ENCODE peak calls at places on chromosomes 3 and 15, in four cellular contexts. M is esophagus squamous epithelium, K is adrenal gland, B is HCT116. S is an unnamed sample. For H3K4me1, the result is how much of the 10 kb centered on the place peaks cover.

GRCh38 chr3:13673207-13673606 is 124.3 kb downstream of the FBLN2 start:
- DNase-seq in K (no peak), B (no peak), M (no peak), S (no peak)

GRCh38 chr3:50273689-50274065 is 4.7 kb downstream of the SEMA3B start:
- DNase-seq in B (no peak), M (no peak), K (no peak), S (no peak)

GRCh38 chr3:146646251-146646650 is 41.1 kb upstream of the PLSCR5 start:
- DNase-seq in B (no peak), M (no peak), K (no peak), S (no peak)

GRCh38 chr15:57542505-57542817 is 49.2 kb upstream of the MYZAP start:
- DNase-seq in K (no peak), B (no peak), M (no peak), S (no peak)

GRCh38 chr15:64430000-64430735 is 30.2 kb upstream of the ZNF609 start:
- DNase-seq in K (peak), M (no peak), B (no peak), S (peak)

GRCh38 chr3:58336135-58336882 is 3.6 kb downstream of the PXK start:
- DNase-seq in B (no peak), M (no peak), K (no peak), S (no peak)

GRCh38 chr15:59741274-59741906 is 52.3 kb upstream of the BNIP2 start:
- DNase-seq in M (no peak), K (no peak), B (peak), S (no peak)

GRCh38 chr3:23002846-23003800 is 200.0 kb upstream of the UBE2E2 start:
- DNase-seq in M (no peak), K (no peak), B (no peak), S (no peak)

GRCh38 chr3:27729748-27730611 is 7.9 kb upstream of the EOMES start:
- DNase-seq in M (no peak), B (no peak), K (no peak), S (no peak)

GRCh38 chr3:127226946-127227842 is 34.3 kb downstream of the PRR23E start:
- DNase-seq in B (peak), K (no peak), M (no peak), S (no peak)

GRCh38 chr15:73873456-73873855 is at the start of gene TBC1D21:
- DNase-seq in K (no peak), B (no peak), M (no peak), S (no peak)

GRCh38 chr3:81622395-81622794 is 139.1 kb downstream of the GBE1 start:
- DNase-seq in B (no peak), K (no peak), M (no peak), S (no peak)

GRCh38 chr15:98966036-98966787 is 41.4 kb downstream of the PGPEP1L start:
- DNase-seq in M (no peak), K (peak), B (no peak), S (no peak)

GRCh38 chr3:85571835-85572234 is 613.0 kb downstream of the CADM2 start:
- DNase-seq in M (no peak), K (no peak), B (no peak), S (no peak)

GRCh38 chr15:96325579-96326331 is 4.7 kb upstream of the NR2F2 start:
- DNase-seq in K (no peak), B (no peak), M (no peak), S (no peak)

GRCh38 chr3:37993811-37994638 is 3.4 kb downstream of the VILL start:
- DNase-seq in K (peak), B (no peak), M (peak), S (peak)
- TF ChIP-seq POLR2A in K (no peak), B (no peak), M (no peak), S (peak)

GRCh38 chr3:172145287-172145686 is 105.9 kb downstream of the FNDC3B start:
- DNase-seq in K (no peak), M (no peak), B (no peak), S (no peak)

GRCh38 chr3:172143739-172144497 is 104.5 kb downstream of the FNDC3B start:
- DNase-seq in K (no peak), B (no peak), M (no peak), S (no peak)

GRCh38 chr3:172142074-172143059 is 103.0 kb downstream of the FNDC3B start:
- DNase-seq in B (no peak), M (no peak), K (no peak), S (no peak)

GRCh38 chr3:172140499-172141391 is 101.4 kb downstream of the FNDC3B start:
- DNase-seq in M (no peak), K (peak), B (no peak), S (peak)

GRCh38 chr3:172143060-172143451 is 103.7 kb downstream of the FNDC3B start:
- DNase-seq in B (no peak), M (no peak), K (no peak), S (no peak)
- H3K4me1 ChIP-seq in B (half or more), M (under half), K (half or more), S (under half)

GRCh38 chr3:48662753-48663488 is at the start of gene CELSR3:
- DNase-seq in B (peak), K (peak), M (no peak), S (peak)

GRCh38 chr3:48661501-48662139 is 1.1 kb downstream of the CELSR3 start:
- DNase-seq in B (no peak), K (peak), M (no peak), S (peak)

GRCh38 chr3:48660800-48661400 is 1.8 kb downstream of the CELSR3 start:
- DNase-seq in K (no peak), B (no peak), M (no peak), S (no peak)

GRCh38 chr3:48663489-48664312 is 1.0 kb upstream of the CELSR3 start:
- DNase-seq in K (peak), B (peak), M (peak), S (peak)

DNA sequence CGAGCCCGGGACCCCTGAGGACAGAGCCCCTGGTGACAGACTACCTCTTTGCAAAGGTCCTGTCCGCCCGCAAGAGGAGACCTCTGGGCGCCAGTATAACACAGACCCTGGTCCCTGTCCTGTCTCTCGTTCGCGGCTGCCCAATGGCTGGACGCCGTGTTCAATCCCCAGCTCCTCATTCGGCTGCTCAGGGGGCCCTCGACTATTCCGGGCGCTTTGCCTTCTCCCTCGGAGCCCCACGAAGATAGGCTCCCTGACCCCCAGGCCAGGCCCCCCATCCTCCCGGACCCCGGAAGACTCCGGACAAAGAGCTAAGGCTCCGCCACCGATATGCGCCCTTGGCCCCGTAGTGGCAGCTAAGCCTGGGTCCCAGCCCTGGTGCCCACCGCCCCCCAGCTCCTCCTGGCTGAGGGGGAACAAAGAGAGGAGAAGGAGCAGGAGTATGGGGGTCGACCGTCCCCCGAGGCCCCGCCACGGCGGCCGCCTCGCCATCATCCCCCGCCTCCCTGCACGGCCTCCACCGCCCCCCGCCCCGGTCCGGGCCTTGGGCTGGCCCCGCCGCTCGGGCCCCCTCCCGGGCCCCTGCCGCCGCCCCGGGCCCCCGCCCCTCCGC is 440 bp downstream of the CELSR3 start:
- DNase-seq in K (no peak), B (no peak), M (no peak), S (no peak)
- H3K4me3 ChIP-seq in K (peak), B (peak), M (peak), S (peak)

DNA sequence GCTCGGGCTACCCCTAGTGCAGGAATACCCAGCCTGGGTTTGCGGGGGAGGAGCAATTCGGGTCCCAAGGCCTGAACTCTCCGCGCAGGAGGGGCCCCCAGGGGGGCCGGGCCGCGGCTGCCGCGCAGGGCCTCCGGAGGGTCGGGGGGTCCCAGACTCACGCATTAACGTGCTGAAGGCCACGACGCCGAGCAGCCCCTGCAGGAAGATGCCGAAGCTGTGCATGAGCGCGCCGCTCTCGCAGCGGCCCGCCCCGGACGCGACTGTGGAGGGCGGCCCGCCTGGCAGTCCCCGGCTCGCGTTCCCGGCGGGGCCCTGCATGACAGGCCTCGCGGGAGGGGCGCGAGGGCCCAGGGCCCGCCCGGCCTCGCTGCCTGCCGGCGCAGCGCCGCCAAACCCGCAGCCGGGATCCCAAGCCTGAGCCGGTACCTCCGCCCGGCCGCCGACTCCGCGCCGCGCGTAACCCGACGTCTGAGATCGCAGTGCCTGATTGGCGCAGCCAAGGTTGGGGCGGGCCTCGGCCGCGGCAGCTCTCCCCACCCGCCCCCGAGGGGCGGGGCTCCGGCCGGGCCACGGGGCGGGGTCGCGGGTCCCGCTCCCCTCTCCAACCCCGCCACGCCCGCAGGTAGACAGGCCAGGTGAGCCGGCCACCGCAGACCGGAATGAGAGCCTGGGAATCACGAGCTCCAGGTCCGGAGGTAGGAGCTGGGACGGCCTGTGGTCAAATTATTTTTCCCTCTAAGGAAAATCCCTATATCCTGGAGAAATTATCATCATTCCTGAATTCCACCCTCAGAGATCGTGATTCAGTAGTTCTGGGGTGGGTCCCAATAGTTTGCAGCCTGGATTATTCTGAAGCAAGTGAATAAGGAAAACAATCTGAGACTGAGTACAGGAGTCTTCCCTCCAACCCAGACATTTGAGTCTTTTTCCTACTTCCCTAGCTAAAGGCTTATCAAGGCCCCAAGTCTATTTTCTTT is at the start of gene STIMATE:
- DNase-seq in K (peak), B (peak), M (no peak), S (peak)
- TF ChIP-seq POLR2A in K (peak), B (peak), M (no peak), S (peak)

DNA sequence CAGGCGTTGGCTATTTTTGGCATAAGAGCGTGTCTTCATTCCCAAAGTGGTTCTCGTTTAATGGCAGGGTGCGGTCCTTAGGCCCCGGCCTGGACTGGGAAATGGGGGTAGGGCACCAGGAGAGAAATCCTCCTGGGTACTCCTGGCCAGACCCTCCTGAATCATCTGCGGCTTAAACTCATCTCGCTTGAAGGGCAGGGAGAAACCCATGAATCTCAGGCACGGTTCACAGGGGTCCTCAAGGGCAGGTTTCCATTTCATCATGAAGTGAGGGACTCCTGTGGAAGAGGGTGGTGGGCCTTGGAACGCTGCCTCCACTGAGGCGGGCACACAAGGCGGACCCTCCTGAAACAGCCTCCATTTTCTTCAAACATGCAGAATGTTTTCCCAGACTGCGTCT is 48.4 kb downstream of the KLF13 start:
- DNase-seq in K (no peak), B (no peak), M (no peak), S (no peak)
- H3K4me1 ChIP-seq in K (under half), B (under half), M (under half), S (under half)

DNA sequence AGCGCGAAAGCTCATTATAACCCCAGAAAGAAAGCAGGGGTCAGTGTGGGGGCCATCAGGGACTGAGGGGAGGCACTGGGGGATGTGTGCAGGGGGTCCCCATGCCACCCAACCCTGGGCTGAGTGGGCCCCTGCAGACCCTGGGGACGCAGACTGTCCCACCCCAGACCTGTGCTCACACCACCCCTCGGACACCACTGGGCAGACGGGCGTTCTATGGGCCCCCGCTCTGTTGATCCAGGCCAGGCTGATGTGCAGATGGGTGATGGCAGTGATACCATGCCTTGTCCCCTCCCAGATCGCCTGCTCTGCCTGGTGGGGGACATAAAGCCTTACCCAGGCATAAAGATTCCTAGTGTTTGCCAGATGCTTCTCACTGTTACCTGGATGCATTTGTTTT is 259.7 kb upstream of the TLE3 start:
- DNase-seq in M (no peak), B (no peak), K (no peak), S (no peak)
- H3K4me3 ChIP-seq in M (no peak), B (no peak), K (no peak), S (no peak)

DNA sequence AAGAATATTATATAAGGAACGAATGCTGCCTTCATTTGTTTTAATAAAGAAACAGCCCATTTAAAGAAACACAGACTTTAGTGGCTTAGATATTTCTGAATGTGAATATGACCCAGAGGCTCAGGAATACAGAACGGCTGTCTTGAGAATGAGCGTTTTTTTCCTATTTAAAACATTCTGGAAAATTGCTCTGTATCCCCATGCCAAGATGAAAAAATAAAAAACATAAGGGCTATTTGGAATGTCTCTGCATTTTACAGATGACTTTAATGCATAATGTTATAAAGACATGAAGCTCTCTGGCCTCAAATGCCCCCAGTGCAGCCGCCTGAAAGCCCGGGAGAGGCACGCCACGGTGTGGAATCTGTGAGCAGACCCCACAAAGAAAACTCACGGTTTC is 322.4 kb upstream of the ICE2 start:
- DNase-seq in B (no peak), M (no peak), K (no peak), S (no peak)
- TF ChIP-seq POLR2A in B (no peak), M (no peak), K (no peak), S (no peak)

DNA sequence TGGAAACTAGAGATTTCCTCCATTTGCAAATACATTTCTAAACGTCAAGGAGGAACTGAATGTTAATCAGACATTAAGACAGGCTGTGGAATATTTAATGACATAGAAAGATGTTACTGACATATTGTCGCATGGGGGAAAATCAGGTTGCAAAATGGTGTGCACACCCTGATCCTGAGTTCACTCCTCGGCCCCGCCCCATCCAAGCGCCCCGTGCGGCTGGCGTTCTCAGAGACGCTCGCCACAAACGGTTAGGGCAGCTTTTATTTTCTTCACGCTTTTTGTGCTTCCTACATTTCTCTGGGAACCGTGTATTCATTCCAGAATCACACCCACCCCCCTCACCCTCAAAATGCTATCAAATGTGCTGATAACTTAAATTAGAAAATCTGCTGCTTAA is 10.8 kb downstream of the H1-8 start:
- DNase-seq in K (no peak), B (no peak), M (no peak), S (no peak)
- H3K4me1 ChIP-seq in K (under half), B (under half), M (under half), S (under half)

GRCh38 chr3:170419301-170420087 is 826 bp downstream of the CLDN11 start:
- DNase-seq in K (no peak), M (no peak), B (no peak), S (peak)
- H3K4me3 ChIP-seq in K (peak), M (peak), B (no peak), S (peak)